ENCODE peak calls at places on chromosomes 4 and X, in five cellular contexts. V is body of pancreas, Z is bronchial epithelial cell, S is left lung, I is fibroblast of villous mesenchyme. Y is an unnamed sample.

GRCh38 chrX:47483310-47484268 is 567 bp upstream of the ZNF41 start:
- DNase-seq in V (peak), Z (no peak), S (no peak), I (peak), Y (peak)

GRCh38 chrX:29903365-29903764 is 312.0 kb upstream of the MAGEB2 start:
- DNase-seq in V (no peak), Z (no peak), S (no peak), I (peak), Y (peak)

GRCh38 chrX:130216312-130216711 is 44.5 kb downstream of the RAB33A start:
- DNase-seq in V (no peak), Z (no peak), S (no peak), I (peak), Y (peak)

GRCh38 chrX:72122621-72123275 is 9.0 kb downstream of the RTL5 start:
- DNase-seq in V (no peak), Z (no peak), S (no peak), I (no peak), Y (no peak)

GRCh38 chrX:38318196-38318595 is 9.1 kb downstream of the RPGR start:
- DNase-seq in V (no peak), Z (no peak), S (no peak), I (no peak), Y (no peak)

GRCh38 chrX:30593435-30594200 is 16.1 kb upstream of the TASL start:
- DNase-seq in V (peak), Z (no peak), S (no peak), I (no peak), Y (no peak)

GRCh38 chrX:12950851-12951589 is 23.9 kb upstream of the TMSB4X start:
- DNase-seq in V (no peak), Z (no peak), S (no peak), I (no peak), Y (no peak)

GRCh38 chr4:144189121-144189520 is 48.6 kb upstream of the GYPA start:
- DNase-seq in V (no peak), Z (no peak), S (no peak), I (no peak), Y (no peak)

GRCh38 chrX:153944140-153944799 is at the start of gene RENBP:
- DNase-seq in V (no peak), Z (no peak), S (peak), I (no peak), Y (no peak)

GRCh38 chrX:74325130-74326059 is 21.4 kb downstream of the ZCCHC13 start:
- DNase-seq in V (no peak), Z (no peak), S (no peak), I (no peak), Y (no peak)

GRCh38 chr4:77989986-77990385 is 67.1 kb upstream of the FRAS1 start:
- DNase-seq in V (no peak), Z (no peak), S (no peak), I (no peak), Y (no peak)

GRCh38 chrX:48022740-48023139 is 16.0 kb downstream of the SPACA5 start:
- DNase-seq in V (no peak), Z (no peak), S (no peak), I (no peak), Y (no peak)

GRCh38 chr4:166073783-166074182 is 200.7 kb downstream of the TLL1 start:
- DNase-seq in V (no peak), Z (no peak), S (no peak), I (no peak), Y (no peak)

GRCh38 chr4:123064390-123064789 is 142.0 kb upstream of the NUDT6 start:
- DNase-seq in V (no peak), Z (peak), S (no peak), I (peak), Y (peak)

GRCh38 chr4:32985256-32985655 is 2265.1 kb downstream of the PCDH7 start:
- DNase-seq in V (no peak), Z (peak), S (no peak), I (no peak), Y (peak)

GRCh38 chr4:116531026-116531425 is 554.4 kb downstream of the TRAM1L1 start:
- DNase-seq in V (no peak), Z (no peak), S (no peak), I (no peak), Y (no peak)

GRCh38 chr4:112379306-112379705 is 82.1 kb downstream of the ALPK1 start:
- DNase-seq in V (no peak), Z (no peak), S (no peak), I (no peak), Y (no peak)

GRCh38 chr4:151766691-151767090 is 5.9 kb upstream of the GATB start:
- DNase-seq in V (no peak), Z (peak), S (no peak), I (no peak), Y (no peak)
- TF ChIP-seq CTCF in V (no peak), Z (peak), S (no peak), I (no peak), Y (no peak)

GRCh38 chrX:132480581-132481203 is 8.1 kb downstream of the MBNL3 start:
- DNase-seq in V (peak), Z (peak), S (no peak), I (peak), Y (peak)
- H3K4me3 ChIP-seq in V (no peak), Z (peak), S (peak), I (no peak), Y (peak)

DNA sequence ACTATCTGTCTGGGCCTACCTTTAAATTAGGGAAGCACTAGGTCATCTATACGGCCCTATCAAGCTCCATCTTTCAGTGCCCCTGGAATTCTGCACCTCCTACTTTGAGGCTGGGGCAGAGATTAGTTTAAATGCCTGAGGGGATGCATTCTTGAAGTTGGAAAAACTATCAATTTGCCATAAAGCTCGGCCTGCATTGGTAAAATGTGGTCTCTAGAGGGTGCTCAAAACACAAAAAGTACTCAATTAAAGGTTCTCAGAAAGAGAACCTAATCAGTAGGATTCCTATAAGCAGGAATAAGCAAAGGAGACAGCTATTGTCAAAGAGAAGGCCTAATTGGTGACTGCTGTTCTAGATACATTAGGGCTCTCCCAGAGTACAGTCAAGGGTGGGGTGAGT is 111.7 kb downstream of the AMER1 start:
- DNase-seq in V (no peak), Z (peak), S (no peak), I (no peak), Y (peak)
- TF ChIP-seq CTCF in V (peak), Z (peak), S (no peak), I (no peak), Y (peak)

DNA sequence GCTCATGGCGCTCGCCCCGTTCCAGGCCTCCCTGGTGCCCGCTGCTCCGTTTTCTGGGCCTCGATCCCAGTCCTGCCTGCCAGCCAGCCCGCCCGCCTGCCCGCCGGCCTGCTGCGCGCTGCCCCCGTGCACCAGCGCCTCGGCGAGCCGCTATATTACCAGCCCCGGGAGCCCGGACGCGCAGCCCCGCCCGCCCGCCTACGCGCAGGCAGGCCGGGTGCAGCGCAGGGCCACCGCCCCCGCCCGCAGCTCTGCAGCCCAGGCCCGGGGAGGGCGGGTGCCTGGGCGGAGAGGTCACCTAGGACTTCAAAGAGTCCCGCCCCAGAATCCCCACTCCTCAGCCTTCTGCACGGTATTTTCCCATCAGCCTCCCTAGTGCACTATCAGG is at the start of gene MAOB:
- DNase-seq in V (peak), Z (no peak), S (peak), I (no peak), Y (no peak)
- H3K4me3 ChIP-seq in V (no peak), Z (peak), S (peak), I (no peak), Y (no peak)

GRCh38 chr4:82599336-82599735 is 37.5 kb upstream of the TMEM150C start:
- DNase-seq in V (peak), Z (no peak), S (no peak), I (no peak), Y (no peak)
- TF ChIP-seq CTCF in V (no peak), Z (no peak), S (no peak), I (no peak), Y (no peak)

GRCh38 chrX:43971966-43972961 is 926 bp downstream of the NDP start:
- DNase-seq in V (peak), Z (peak), S (no peak), I (peak), Y (no peak)
- H3K4me3 ChIP-seq in V (no peak), Z (no peak), S (no peak), I (peak), Y (peak)

GRCh38 chrX:150365953-150366911 is 3.1 kb downstream of the MAMLD1 start:
- DNase-seq in V (peak), Z (no peak), S (peak), I (peak), Y (peak)
- TF ChIP-seq CTCF in V (peak), Z (no peak), S (no peak), I (no peak), Y (peak)

DNA sequence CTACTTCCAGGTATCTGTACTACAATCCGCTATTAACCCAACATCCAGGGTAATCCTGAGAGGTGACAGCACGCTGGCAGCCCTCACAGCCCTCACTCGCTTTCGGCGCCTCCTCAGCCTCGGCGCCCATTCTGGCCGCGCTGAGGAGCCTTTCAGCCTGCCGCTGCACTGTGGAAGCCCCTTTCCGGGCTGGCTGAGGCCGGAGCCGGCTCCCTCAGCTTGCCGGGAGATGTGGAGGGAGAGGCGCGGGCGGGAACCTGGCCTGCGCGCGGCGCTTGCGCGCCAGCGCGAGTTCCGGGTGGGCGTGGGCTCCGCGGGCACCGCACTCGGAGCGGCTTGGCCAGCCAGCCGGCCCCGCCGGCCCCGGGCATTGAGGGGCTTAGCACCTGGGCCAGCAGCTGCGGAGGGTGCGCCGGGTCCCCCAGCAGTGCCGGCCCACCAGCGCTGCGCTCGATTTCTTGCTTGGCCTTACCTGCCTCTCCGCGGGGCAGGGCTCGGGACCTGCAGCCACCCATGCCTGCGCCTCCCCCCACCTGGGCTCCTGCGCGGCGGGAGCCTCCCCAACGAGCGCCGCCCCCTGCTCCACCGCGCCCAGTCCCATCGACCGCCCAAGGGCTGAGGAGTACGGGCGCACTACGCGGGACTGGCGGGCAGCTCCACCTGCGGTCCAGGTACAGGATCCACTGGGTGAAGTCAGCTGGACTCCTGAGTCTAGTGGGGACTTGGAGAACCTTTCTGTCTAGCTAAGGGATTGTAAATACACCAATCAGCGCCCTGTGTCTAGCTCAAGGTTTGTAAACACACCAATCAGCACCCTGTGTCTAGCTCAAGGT is 87.3 kb downstream of the PRSS12 start:
- DNase-seq in V (peak), Z (no peak), S (peak), I (no peak), Y (peak)
- H3K4me3 ChIP-seq in V (peak), Z (peak), S (peak), I (peak), Y (peak)

GRCh38 chr4:3790006-3790561 is 23.9 kb downstream of the ADRA2C start:
- DNase-seq in V (no peak), Z (no peak), S (peak), I (no peak), Y (no peak)
- TF ChIP-seq CTCF in V (no peak), Z (no peak), S (no peak), I (no peak), Y (no peak)

GRCh38 chr4:54527532-54527931 is 130.2 kb upstream of the KIT start:
- DNase-seq in V (no peak), Z (no peak), S (no peak), I (no peak), Y (no peak)
- H3K4me3 ChIP-seq in V (no peak), Z (no peak), S (no peak), I (no peak), Y (no peak)

Y was measured in fibroblast of pulmonary artery.